ENCODE peak calls at places on chromosome X, in nine cellular contexts. Q is CD4-positive, CD25-positive, alpha-beta regulatory T cell; Z is GM10248; Y is activated naive CD4-positive, alpha-beta T cell; G is bronchial epithelial cell; U is astrocyte of the spinal cord; L is HCT116; X is stimulated activated CD8-positive, alpha-beta memory T cell treated with anti-CD3 and anti-CD28 coated beads, Interleukin-12 subunit alpha, Interleukin-12 subunit beta, amount 100 ng/mL, for 4 hours; K is ELR. W is an unnamed sample.

GRCh38 chrX:19758536-19758935 is 128.9 kb downstream of the SH3KBP1 start:
- DNase-seq in Q (no peak), Z (no peak), Y (no peak), G (peak), U (no peak), L (no peak), X (no peak), K (peak), W (no peak)

GRCh38 chrX:12446342-12447075 is 308.2 kb downstream of the FRMPD4 start:
- DNase-seq in Q (no peak), Z (no peak), Y (no peak), G (peak), U (peak), L (no peak), X (no peak), K (peak), W (no peak)

GRCh38 chrX:82458207-82458754 is 1049.8 kb upstream of the POU3F4 start:
- DNase-seq in Q (no peak), Z (no peak), Y (no peak), G (no peak), U (no peak), L (no peak), X (no peak), K (no peak), W (no peak)

GRCh38 chrX:97089116-97089515 is 205.4 kb downstream of the RPA4 start:
- DNase-seq in Q (no peak), Z (no peak), Y (no peak), G (no peak), U (no peak), L (no peak), X (no peak), K (no peak), W (no peak)

GRCh38 chrX:69229436-69229835 is 64.2 kb upstream of the PJA1 start:
- DNase-seq in Q (no peak), Z (no peak), Y (no peak), G (peak), U (peak), L (no peak), X (no peak), K (peak), W (no peak)

GRCh38 chrX:77527233-77528001 is 80.2 kb downstream of the FGF16 start:
- DNase-seq in Q (no peak), Z (no peak), Y (no peak), G (no peak), U (no peak), L (no peak), X (no peak), K (no peak), W (no peak)

GRCh38 chrX:19382500-19383145 is 38.9 kb downstream of the PDHA1 start:
- DNase-seq in Q (peak), Z (peak), Y (peak), G (peak), U (peak), L (peak), X (no peak), K (peak), W (peak)

GRCh38 chrX:1546601-1547275 is 9.8 kb upstream of the P2RY8 start:
- DNase-seq in Q (no peak), Z (no peak), Y (no peak), G (no peak), U (no peak), L (no peak), X (no peak), K (no peak), W (no peak)

GRCh38 chrX:13283512-13283911 is 36.3 kb downstream of the ATXN3L start:
- DNase-seq in Q (no peak), Z (no peak), Y (no peak), G (no peak), U (no peak), L (no peak), X (no peak), K (no peak), W (no peak)

GRCh38 chrX:153206425-153207046 is 27.5 kb downstream of the MAGEA1 start:
- DNase-seq in Q (no peak), Z (no peak), Y (no peak), G (no peak), U (no peak), L (no peak), X (no peak), K (no peak), W (no peak)

GRCh38 chrX:123833387-123833786 is 26.5 kb upstream of the XIAP start:
- DNase-seq in Q (peak), Z (peak), Y (peak), G (peak), U (peak), L (peak), X (peak), K (peak), W (peak)

GRCh38 chrX:74343970-74344622 is 40.1 kb downstream of the ZCCHC13 start:
- DNase-seq in Q (peak), Z (peak), Y (no peak), G (peak), U (peak), L (peak), X (no peak), K (peak), W (peak)

GRCh38 chrX:118660085-118660484 is 67.3 kb upstream of the IL13RA1 start:
- DNase-seq in Q (no peak), Z (no peak), Y (no peak), G (no peak), U (no peak), L (no peak), X (no peak), K (no peak), W (no peak)

GRCh38 chrX:129983575-129984131 is 1.2 kb downstream of the BCORL1 start:
- DNase-seq in Q (no peak), Z (no peak), Y (no peak), G (no peak), U (no peak), L (no peak), X (no peak), K (peak), W (peak)

GRCh38 chrX:152600853-152601635 is 36.7 kb upstream of the GABRQ start:
- DNase-seq in Q (no peak), Z (no peak), Y (no peak), G (no peak), U (no peak), L (no peak), X (no peak), K (no peak), W (no peak)

GRCh38 chrX:41302293-41302868 is 31.6 kb upstream of the DDX3X start:
- DNase-seq in Q (no peak), Z (no peak), Y (no peak), G (peak), U (no peak), L (no peak), X (no peak), K (peak), W (no peak)

GRCh38 chrX:150362599-150363481 is at the start of gene MAMLD1:
- DNase-seq in Q (no peak), Z (no peak), Y (no peak), G (peak), U (peak), L (peak), X (peak), K (peak), W (peak)

GRCh38 chrX:14476169-14476568 is 53.2 kb upstream of the GLRA2 start:
- DNase-seq in Q (no peak), Z (no peak), Y (no peak), G (no peak), U (peak), L (no peak), X (no peak), K (no peak), W (no peak)

GRCh38 chrX:101080326-101080725 is 1.6 kb downstream of the TMEM35A start:
- DNase-seq in Q (no peak), Z (no peak), Y (no peak), G (no peak), U (no peak), L (no peak), X (no peak), K (no peak), W (no peak)

GRCh38 chrX:97021680-97022079 is 138.0 kb downstream of the RPA4 start:
- DNase-seq in Q (no peak), Z (no peak), Y (no peak), G (peak), U (peak), L (no peak), X (no peak), K (peak), W (no peak)

GRCh38 chrX:18702362-18703195 is 4.9 kb upstream of the PPEF1 start:
- DNase-seq in Q (no peak), Z (no peak), Y (no peak), G (peak), U (peak), L (no peak), X (no peak), K (peak), W (no peak)

GRCh38 chrX:81215685-81216084 is 13.8 kb downstream of the SH3BGRL start:
- DNase-seq in Q (no peak), Z (no peak), Y (no peak), G (no peak), U (no peak), L (no peak), X (no peak), K (no peak), W (no peak)

GRCh38 chrX:87941841-87942240 is 424.2 kb downstream of the KLHL4 start:
- DNase-seq in Q (no peak), Z (no peak), Y (no peak), G (no peak), U (no peak), L (no peak), X (no peak), K (no peak), W (no peak)

GRCh38 chrX:48937065-48937907 is 18.5 kb upstream of the PIM2 start:
- DNase-seq in Q (peak), Z (peak), Y (peak), G (no peak), U (peak), L (no peak), X (peak), K (peak), W (peak)

GRCh38 chrX:129791961-129792570 is 12.3 kb downstream of the SASH3 start:
- DNase-seq in Q (no peak), Z (no peak), Y (no peak), G (no peak), U (no peak), L (no peak), X (no peak), K (no peak), W (no peak)

GRCh38 chrX:19535481-19535880 is 20.2 kb upstream of the MAP3K15 start:
- DNase-seq in Q (no peak), Z (no peak), Y (no peak), G (peak), U (peak), L (no peak), X (no peak), K (peak), W (no peak)

GRCh38 chrX:9501362-9501761 is 36.5 kb downstream of the TBL1X start:
- DNase-seq in Q (no peak), Z (no peak), Y (no peak), G (no peak), U (no peak), L (no peak), X (no peak), K (no peak), W (no peak)

GRCh38 chrX:54754854-54755253 is 43.2 kb downstream of the ITIH6 start:
- DNase-seq in Q (no peak), Z (no peak), Y (no peak), G (no peak), U (no peak), L (no peak), X (no peak), K (no peak), W (no peak)

GRCh38 chrX:66863721-66864120 is 224.8 kb upstream of the EDA2R start:
- DNase-seq in Q (no peak), Z (no peak), Y (no peak), G (no peak), U (no peak), L (no peak), X (no peak), K (no peak), W (no peak)

GRCh38 chrX:107826286-107827136 is 845 bp downstream of the MID2 start:
- DNase-seq in Q (peak), Z (peak), Y (no peak), G (peak), U (peak), L (no peak), X (peak), K (peak), W (peak)

GRCh38 chrX:10952619-10953018 is 158.5 kb upstream of the HCCS start:
- DNase-seq in Q (no peak), Z (no peak), Y (no peak), G (no peak), U (no peak), L (no peak), X (no peak), K (no peak), W (no peak)

GRCh38 chrX:132738951-132739350 is 219.5 kb downstream of the HS6ST2 start:
- DNase-seq in Q (no peak), Z (no peak), Y (no peak), G (no peak), U (no peak), L (no peak), X (no peak), K (no peak), W (no peak)